ENCODE peak calls at places on chromosomes 5 and 9, in five cellular contexts. Y, F, L, T and C are unnamed samples.

GRCh38 chr5:41575110-41575779 is 64.8 kb upstream of the PLCXD3 start:
- DNase-seq in Y (no peak), F (no peak), L (no peak), T (no peak), C (no peak)

GRCh38 chr9:110095776-110096175 is 112.2 kb downstream of the C9orf152 start:
- DNase-seq in Y (no peak), F (no peak), L (no peak), T (no peak), C (no peak)

GRCh38 chr5:150656191-150657132 is 4.6 kb upstream of the MYOZ3 start:
- DNase-seq in Y (peak), F (peak), L (no peak), T (peak), C (no peak)

GRCh38 chr5:149434162-149435014 is 55.3 kb upstream of the IL17B start:
- DNase-seq in Y (no peak), F (peak), L (no peak), T (peak), C (no peak)

GRCh38 chr9:131348631-131349521 is 45.0 kb upstream of the PRRC2B start:
- DNase-seq in Y (no peak), F (no peak), L (no peak), T (no peak), C (no peak)

GRCh38 chr5:172283020-172283861 is at the start of gene UBTD2:
- DNase-seq in Y (peak), F (peak), L (no peak), T (peak), C (no peak)

GRCh38 chr9:115411516-115411915 is 293.6 kb upstream of the TNC start:
- DNase-seq in Y (no peak), F (no peak), L (no peak), T (no peak), C (no peak)

GRCh38 chr5:176629853-176630680 is at the start of the genes EIF4E1B and SNCB:
- DNase-seq in Y (no peak), F (no peak), L (no peak), T (no peak), C (no peak)

GRCh38 chr5:132662925-132663770 is 5.2 kb downstream of the IL13 start:
- DNase-seq in Y (no peak), F (no peak), L (no peak), T (no peak), C (no peak)

GRCh38 chr5:123681061-123681460 is 169.1 kb downstream of the CSNK1G3 start:
- DNase-seq in Y (no peak), F (no peak), L (no peak), T (no peak), C (no peak)

GRCh38 chr5:42944989-42945388 is 95.1 kb downstream of the ANXA2R start:
- DNase-seq in Y (no peak), F (no peak), L (peak), T (no peak), C (peak)

GRCh38 chr5:175814676-175815075 is 56.7 kb upstream of the CPLX2 start:
- DNase-seq in Y (no peak), F (no peak), L (peak), T (no peak), C (no peak)

GRCh38 chr9:38022203-38022602 is 46.8 kb downstream of the SHB start:
- DNase-seq in Y (no peak), F (no peak), L (no peak), T (no peak), C (no peak)